ENCODE peak calls at places on chromosomes 4 and X, in five cellular contexts. One of them, this sample, is unnamed.

GRCh38 chr4:15544196-15544730 is 74.6 kb downstream of the CC2D2A start:
- DNase-seq in K562: no peak
- DNase-seq in HepG2: no peak
- DNase-seq in GM12878: no peak
- DNase-seq in H1: no peak
- DNase-seq in this sample: no peak

GRCh38 chr4:109910261-109910660 is 2.4 kb upstream of the EGF start:
- DNase-seq in K562: no peak
- DNase-seq in HepG2: no peak
- DNase-seq in GM12878: no peak
- DNase-seq in H1: no peak
- DNase-seq in this sample: no peak

GRCh38 chrX:123713434-123713833 is 19.4 kb downstream of the THOC2 start:
- DNase-seq in K562: no peak
- DNase-seq in HepG2: no peak
- DNase-seq in GM12878: no peak
- DNase-seq in H1: no peak
- DNase-seq in this sample: no peak

GRCh38 chr4:85761803-85762202 is 286.9 kb downstream of the ARHGAP24 start:
- DNase-seq in K562: no peak
- DNase-seq in HepG2: no peak
- DNase-seq in GM12878: no peak
- DNase-seq in H1: no peak
- DNase-seq in this sample: no peak

GRCh38 chrX:32137525-32137924 is 1065.7 kb upstream of the FTHL17 start:
- DNase-seq in K562: no peak
- DNase-seq in HepG2: no peak
- DNase-seq in GM12878: no peak
- DNase-seq in H1: no peak
- DNase-seq in this sample: no peak

GRCh38 chrX:72011734-72012133 is 101.1 kb downstream of the NHSL2 start:
- DNase-seq in K562: no peak
- DNase-seq in HepG2: no peak
- DNase-seq in GM12878: no peak
- DNase-seq in H1: no peak
- DNase-seq in this sample: no peak

GRCh38 chr4:158190736-158191135 is 17.9 kb upstream of the GASK1B start:
- DNase-seq in K562: no peak
- DNase-seq in HepG2: no peak
- DNase-seq in GM12878: no peak
- DNase-seq in H1: no peak
- DNase-seq in this sample: no peak

GRCh38 chr4:90061881-90062280 is 65.3 kb upstream of the CCSER1 start:
- DNase-seq in K562: no peak
- DNase-seq in HepG2: no peak
- DNase-seq in GM12878: no peak
- DNase-seq in H1: no peak
- DNase-seq in this sample: no peak

GRCh38 chrX:20515841-20516461 is 249.2 kb upstream of the RPS6KA3 start:
- DNase-seq in K562: no peak
- DNase-seq in HepG2: peak
- DNase-seq in GM12878: peak
- DNase-seq in H1: no peak
- DNase-seq in this sample: peak

GRCh38 chr4:186651624-186652023 is 72.0 kb downstream of the FAT1 start:
- DNase-seq in K562: no peak
- DNase-seq in HepG2: no peak
- DNase-seq in GM12878: no peak
- DNase-seq in H1: no peak
- DNase-seq in this sample: peak

GRCh38 chrX:129925305-129926092 is 19.5 kb downstream of the UTP14A start:
- DNase-seq in K562: peak
- DNase-seq in HepG2: peak
- DNase-seq in GM12878: no peak
- DNase-seq in H1: peak
- DNase-seq in this sample: peak

GRCh38 chrX:56281789-56282188 is 49.6 kb downstream of the KLF8 start:
- DNase-seq in K562: no peak
- DNase-seq in HepG2: peak
- DNase-seq in GM12878: no peak
- DNase-seq in H1: no peak
- DNase-seq in this sample: peak

GRCh38 chrX:103792916-103793540 is 16.4 kb downstream of the PLP1 start:
- DNase-seq in K562: no peak
- DNase-seq in HepG2: no peak
- DNase-seq in GM12878: no peak
- DNase-seq in H1: no peak
- DNase-seq in this sample: no peak

GRCh38 chrX:150575415-150575814 is 7.0 kb downstream of the MTM1 start:
- DNase-seq in K562: no peak
- DNase-seq in HepG2: no peak
- DNase-seq in GM12878: no peak
- DNase-seq in H1: no peak
- DNase-seq in this sample: no peak

GRCh38 chr4:122739174-122739573 is 6.7 kb downstream of the BBS12 start:
- DNase-seq in K562: no peak
- DNase-seq in HepG2: no peak
- DNase-seq in GM12878: no peak
- DNase-seq in H1: no peak
- DNase-seq in this sample: no peak

GRCh38 chr4:151952137-151952536 is 191.3 kb upstream of the GATB start:
- DNase-seq in K562: no peak
- DNase-seq in HepG2: no peak
- DNase-seq in GM12878: no peak
- DNase-seq in H1: no peak
- DNase-seq in this sample: no peak

GRCh38 chr4:170037481-170037880 is 11.3 kb upstream of the MFAP3L start:
- DNase-seq in K562: no peak
- DNase-seq in HepG2: no peak
- DNase-seq in GM12878: no peak
- DNase-seq in H1: no peak
- DNase-seq in this sample: no peak

GRCh38 chrX:48956728-48957414 is 536 bp downstream of the OTUD5 start:
- DNase-seq in K562: no peak
- DNase-seq in HepG2: no peak
- DNase-seq in GM12878: no peak
- DNase-seq in H1: no peak
- DNase-seq in this sample: no peak

GRCh38 chr4:168631241-168632151 is 134.6 kb downstream of the PALLD start:
- DNase-seq in K562: no peak
- DNase-seq in HepG2: no peak
- DNase-seq in GM12878: no peak
- DNase-seq in H1: peak
- DNase-seq in this sample: peak

GRCh38 chr4:4843651-4844291 is 15.7 kb upstream of the MSX1 start:
- DNase-seq in K562: no peak
- DNase-seq in HepG2: no peak
- DNase-seq in GM12878: no peak
- DNase-seq in H1: no peak
- DNase-seq in this sample: no peak

GRCh38 chr4:102299708-102300107 is 45.6 kb downstream of the SLC39A8 start:
- DNase-seq in K562: peak
- DNase-seq in HepG2: peak
- DNase-seq in GM12878: no peak
- DNase-seq in H1: no peak
- DNase-seq in this sample: peak

GRCh38 chr4:7632341-7632740 is 197.6 kb upstream of the PSAPL1 start:
- DNase-seq in K562: no peak
- DNase-seq in HepG2: no peak
- DNase-seq in GM12878: no peak
- DNase-seq in H1: no peak
- DNase-seq in this sample: no peak
- TF ChIP-seq KDM1A in K562: no peak
- TF ChIP-seq KDM1A in HepG2: no peak
- TF ChIP-seq KDM1A in GM12878: no peak
- TF ChIP-seq KDM1A in H1: no peak
- TF ChIP-seq KDM1A in this sample: no peak

GRCh38 chr4:69861756-69862155 is 1.8 kb upstream of the SULT1E1 start:
- DNase-seq in K562: no peak
- DNase-seq in HepG2: no peak
- DNase-seq in GM12878: no peak
- DNase-seq in H1: no peak
- DNase-seq in this sample: no peak
- TF ChIP-seq KDM1A in K562: no peak
- TF ChIP-seq KDM1A in HepG2: no peak
- TF ChIP-seq KDM1A in GM12878: no peak
- TF ChIP-seq KDM1A in H1: no peak
- TF ChIP-seq KDM1A in this sample: no peak

DNA sequence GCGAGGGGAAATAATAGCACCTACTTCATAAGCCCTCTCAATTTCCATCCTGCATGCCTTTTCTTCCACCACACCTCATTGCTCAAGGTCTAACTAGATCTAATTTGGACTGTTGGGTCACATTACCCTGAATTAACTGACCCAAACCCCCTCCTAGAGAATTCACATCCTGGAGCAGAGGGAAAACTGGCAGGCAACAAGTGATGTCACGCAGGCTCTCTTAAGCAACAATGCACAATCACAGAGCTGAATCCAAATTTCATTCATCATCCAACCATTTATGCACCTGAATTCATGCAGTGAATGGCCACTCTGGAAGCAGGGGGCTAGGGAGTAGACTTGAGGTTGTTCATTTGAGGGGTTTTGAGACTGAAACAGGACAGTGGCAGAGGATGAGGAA is 107.7 kb upstream of the HUWE1 start:
- DNase-seq in K562: no peak
- DNase-seq in HepG2: no peak
- DNase-seq in GM12878: no peak
- DNase-seq in H1: no peak
- DNase-seq in this sample: no peak
- TF ChIP-seq KDM1A in K562: no peak
- TF ChIP-seq KDM1A in HepG2: no peak
- TF ChIP-seq KDM1A in GM12878: no peak
- TF ChIP-seq KDM1A in H1: no peak
- TF ChIP-seq KDM1A in this sample: no peak

GRCh38 chrX:108415146-108415545 is 23.1 kb downstream of the COL4A6 start:
- DNase-seq in K562: no peak
- DNase-seq in HepG2: no peak
- DNase-seq in GM12878: no peak
- DNase-seq in H1: no peak
- DNase-seq in this sample: no peak
- TF ChIP-seq KDM1A in K562: no peak
- TF ChIP-seq KDM1A in HepG2: no peak
- TF ChIP-seq KDM1A in GM12878: no peak
- TF ChIP-seq KDM1A in H1: no peak
- TF ChIP-seq KDM1A in this sample: no peak

GRCh38 chrX:115367956-115368355 is 78.4 kb downstream of the LUZP4 start:
- DNase-seq in K562: no peak
- DNase-seq in HepG2: no peak
- DNase-seq in GM12878: no peak
- DNase-seq in H1: no peak
- DNase-seq in this sample: peak
- TF ChIP-seq KDM1A in K562: no peak
- TF ChIP-seq KDM1A in HepG2: no peak
- TF ChIP-seq KDM1A in GM12878: no peak
- TF ChIP-seq KDM1A in H1: no peak
- TF ChIP-seq KDM1A in this sample: no peak

This sample was measured in A549.